ENCODE peak calls at places on chromosomes 1 and 21, in four cellular contexts. K, O, I and E are unnamed samples.
A peak's percentile ranks its signal among the peaks of the same experiment; 100 is the strongest.

GRCh38 chr1:117735045-117735992 is 129.5 kb downstream of the TENT5C start:
- DNase-seq in O (no peak), I (no peak), K (peak; percentile 46), E (no peak)

GRCh38 chr1:186442651-186443114 is 18.2 kb downstream of the PDC start:
- DNase-seq in K (no peak), I (no peak), O (no peak), E (no peak)

GRCh38 chr1:243501002-243501401 is 245.2 kb downstream of the SDCCAG8 start:
- DNase-seq in O (no peak), K (peak; percentile 76), I (no peak), E (no peak)

GRCh38 chr1:89836997-89837909 is 16.4 kb downstream of the LRRC8D start:
- DNase-seq in I (no peak), O (no peak), K (no peak), E (peak; percentile 60)

GRCh38 chr1:92502247-92502646 is 15.5 kb upstream of the GFI1 start:
- DNase-seq in K (no peak), I (no peak), O (no peak), E (no peak)

GRCh38 chr1:8015036-8015808 is 10.9 kb downstream of the ERRFI1 start:
- DNase-seq in K (peak; percentile 82), O (no peak), I (peak; percentile 34), E (peak; percentile 68)

GRCh38 chr1:24935196-24935526 is 5.1 kb upstream of the RUNX3 start:
- DNase-seq in O (no peak), K (no peak), I (no peak), E (no peak)

GRCh38 chr1:33985656-33986055 is 121.8 kb downstream of the HMGB4 start:
- DNase-seq in O (no peak), I (no peak), K (no peak), E (no peak)

GRCh38 chr21:45328198-45329087 is 40.7 kb upstream of the POFUT2 start:
- DNase-seq in I (no peak), O (no peak), K (no peak), E (peak; percentile 65)

GRCh38 chr1:221228594-221228993 is 349.4 kb downstream of the HLX start:
- DNase-seq in O (peak; percentile 51), K (no peak), I (no peak), E (peak; percentile 89)